ENCODE peak calls at places on chromosome 3, in six cellular contexts. S, I, P, Y, G and B are unnamed samples.

GRCh38 chr3:197224034-197224444 is 74.4 kb downstream of the DLG1 start:
- DNase-seq in S (no peak), I (peak; percentile 50), P (peak; percentile 81), Y (no peak), G (no peak), B (peak; percentile 5)

GRCh38 chr3:160434071-160434470 is 15.5 kb downstream of the TRIM59 start:
- DNase-seq in S (no peak), I (no peak), P (no peak), Y (no peak), G (no peak), B (no peak)

GRCh38 chr3:128367726-128368125 is 99.0 kb downstream of the DNAJB8 start:
- DNase-seq in S (no peak), I (no peak), P (no peak), Y (no peak), G (no peak), B (no peak)

GRCh38 chr3:19149388-19149787 is 1.1 kb downstream of the KCNH8 start:
- DNase-seq in S (no peak), I (peak; percentile 22), P (peak; percentile 28), Y (no peak), G (no peak), B (peak; percentile 3)

GRCh38 chr3:143643905-143644304 is 204.4 kb downstream of the SLC9A9 start:
- DNase-seq in S (no peak), I (no peak), P (no peak), Y (no peak), G (no peak), B (no peak)

GRCh38 chr3:49054344-49054862 is 25.2 kb upstream of the IMPDH2 start:
- DNase-seq in S (no peak), I (no peak), P (no peak), Y (no peak), G (no peak), B (no peak)

GRCh38 chr3:157608006-157608405 is 104.8 kb upstream of the VEPH1 start:
- DNase-seq in S (no peak), I (no peak), P (no peak), Y (no peak), G (no peak), B (no peak)

GRCh38 chr3:141707741-141708203 is 30.3 kb upstream of the RNF7 start:
- DNase-seq in S (no peak), I (no peak), P (peak; percentile 15), Y (no peak), G (no peak), B (no peak)

GRCh38 chr3:13475871-13476590 is 4.1 kb upstream of the HDAC11 start:
- DNase-seq in S (no peak), I (no peak), P (peak; percentile 67), Y (no peak), G (no peak), B (no peak)

GRCh38 chr3:123733805-123734526 is 149.1 kb upstream of the HACD2 start:
- DNase-seq in S (no peak), I (peak; percentile 23), P (peak; percentile 95), Y (no peak), G (no peak), B (no peak)

GRCh38 chr3:57006048-57006709 is 54.3 kb upstream of the SPATA12 start:
- DNase-seq in S (no peak), I (no peak), P (peak; percentile 26), Y (no peak), G (no peak), B (no peak)

GRCh38 chr3:161559177-161559998 is 62.8 kb downstream of the OTOL1 start:
- DNase-seq in S (no peak), I (peak; percentile 46), P (peak; percentile 75), Y (no peak), G (no peak), B (no peak)

GRCh38 chr3:188746291-188746783 is 425.4 kb upstream of the TPRG1 start:
- DNase-seq in S (no peak), I (peak; percentile 10), P (no peak), Y (no peak), G (no peak), B (no peak)

GRCh38 chr3:188749830-188750229 is 421.9 kb upstream of the TPRG1 start:
- DNase-seq in S (no peak), I (no peak), P (no peak), Y (no peak), G (no peak), B (no peak)

GRCh38 chr3:188750625-188751024 is 421.1 kb upstream of the TPRG1 start:
- DNase-seq in S (no peak), I (no peak), P (no peak), Y (no peak), G (no peak), B (no peak)

GRCh38 chr3:188747487-188747886 is 424.3 kb upstream of the TPRG1 start:
- DNase-seq in S (no peak), I (no peak), P (no peak), Y (no peak), G (no peak), B (no peak)

DNA sequence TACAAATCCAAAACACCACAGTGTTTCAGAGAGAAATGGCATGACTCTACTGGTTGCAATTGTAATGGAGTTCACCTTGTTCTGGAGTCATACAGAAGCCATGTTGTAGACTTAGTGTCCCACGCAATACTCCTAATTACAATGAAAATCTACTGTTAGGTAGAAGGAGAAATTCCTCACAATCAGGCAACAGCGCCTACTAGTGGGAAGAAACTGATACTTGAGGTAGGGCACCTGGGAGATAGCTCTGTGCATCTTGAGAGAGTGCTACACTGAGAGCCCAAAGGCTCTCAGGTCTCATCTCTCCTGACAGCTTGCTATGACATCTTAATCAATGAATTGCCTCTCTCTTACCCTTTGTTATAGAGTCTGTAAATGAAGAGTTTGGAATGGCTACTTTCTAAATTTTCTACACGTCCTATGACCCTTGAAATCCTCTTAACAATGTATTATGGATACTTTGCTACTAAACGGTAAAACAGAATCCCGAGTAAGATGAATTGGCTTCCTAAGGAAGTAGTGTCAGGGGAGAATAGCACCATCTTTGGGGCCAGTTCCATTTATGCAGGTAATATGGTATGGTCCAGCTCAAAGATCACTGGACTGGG is 422.7 kb upstream of the TPRG1 start:
- DNase-seq in S (no peak), I (peak; percentile 18), P (peak; percentile 74), Y (no peak), G (no peak), B (peak; percentile 35)
- H3K4me1 ChIP-seq in S (no peaks in the 10 kb centered on the region), I (peaks cover 16% of the 10 kb centered on the region), P (no peaks in the 10 kb centered on the region), Y (peaks cover 5% of the 10 kb centered on the region), G (peaks cover 3% of the 10 kb centered on the region), B (no peaks in the 10 kb centered on the region)

GRCh38 chr3:139585820-139586219 is 46.3 kb upstream of the RBP1 start:
- DNase-seq in S (no peak), I (no peak), P (no peak), Y (no peak), G (peak; percentile 30), B (no peak)

GRCh38 chr3:139586420-139587017 is 47.0 kb upstream of the RBP1 start:
- DNase-seq in S (no peak), I (no peak), P (no peak), Y (no peak), G (no peak), B (no peak)

DNA sequence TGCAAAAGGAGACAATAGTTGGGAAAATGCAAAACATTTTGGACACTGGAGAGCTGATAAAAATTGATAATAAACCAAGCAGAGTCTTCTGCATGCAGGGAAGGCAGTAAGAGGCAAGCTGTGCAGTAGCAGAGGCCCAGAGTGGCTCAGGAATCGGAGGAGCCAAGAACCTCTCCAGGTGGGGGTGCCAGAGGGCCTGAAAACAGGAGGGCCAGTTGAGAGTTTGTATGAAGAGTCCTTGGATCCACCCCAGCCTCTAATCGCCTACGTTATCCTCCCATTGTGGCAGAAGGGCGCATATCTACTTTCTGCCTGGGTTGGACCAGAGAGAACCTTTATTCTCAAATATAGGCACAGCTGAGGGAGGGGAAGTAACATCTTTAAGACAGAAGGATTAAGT is 48.9 kb upstream of the RBP1 start:
- DNase-seq in S (no peak), I (no peak), P (peak; percentile 31), Y (no peak), G (no peak), B (no peak)
- H3K27ac ChIP-seq in S (no peak overlapping the region), I (no peak overlapping the region), P (no peak overlapping the region), Y (no peak overlapping the region), G (no peak overlapping the region), B (no peak overlapping the region)

DNA sequence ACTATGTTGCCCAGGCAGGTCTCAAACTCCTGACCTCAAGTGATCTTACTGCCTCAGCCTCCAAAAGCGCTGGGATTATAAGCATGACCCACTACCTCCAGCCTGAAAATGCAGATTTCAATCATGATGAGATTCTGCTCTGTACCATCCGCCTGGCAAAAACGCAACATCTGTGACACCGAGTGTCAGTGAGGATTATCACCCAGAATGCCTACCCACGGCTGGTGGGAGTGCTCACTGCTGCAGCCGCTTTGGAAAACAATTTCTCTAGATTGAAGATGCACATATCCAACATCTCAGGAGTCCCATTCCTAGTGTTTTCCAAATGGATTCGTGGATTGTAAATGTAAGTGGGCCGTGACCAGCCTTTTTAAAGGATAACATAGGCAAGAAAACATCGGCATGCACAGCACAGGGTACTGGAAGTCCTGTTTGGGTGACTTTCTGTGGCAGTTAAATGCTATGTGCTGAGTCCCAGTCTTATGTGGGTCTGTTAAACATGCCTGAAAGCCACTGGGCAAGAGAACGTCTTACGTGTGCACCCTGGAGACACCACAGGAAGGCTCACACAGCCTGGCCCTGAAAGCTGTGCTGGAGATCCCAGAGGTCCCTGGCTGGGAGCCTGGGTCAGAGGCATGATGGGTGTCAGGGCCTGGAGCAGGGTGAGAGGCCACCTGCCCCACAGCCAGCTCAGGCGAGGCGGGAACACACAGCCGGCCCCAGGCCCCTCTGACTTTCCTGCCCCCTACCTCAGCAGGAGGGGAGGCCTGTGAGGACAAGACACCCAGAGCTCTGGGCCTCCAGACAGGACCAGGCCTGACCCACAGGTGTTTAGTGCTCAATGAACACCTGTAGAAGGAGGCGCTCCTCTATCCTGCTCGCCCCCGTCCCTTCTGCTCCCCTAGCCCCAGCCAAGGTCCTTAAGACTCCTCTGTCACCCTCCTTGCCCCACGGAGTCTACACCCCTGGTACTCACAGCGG is 918 bp downstream of the PRSS50 start:
- DNase-seq in S (no peak), I (no peak), P (no peak), Y (no peak), G (peak; percentile 41), B (no peak)
- H3K4me1 ChIP-seq in S (no peaks in the 10 kb centered on the region), I (no peaks in the 10 kb centered on the region), P (no peaks in the 10 kb centered on the region), Y (peaks cover 16% of the 10 kb centered on the region), G (no peaks in the 10 kb centered on the region), B (no peaks in the 10 kb centered on the region)

GRCh38 chr3:37923576-37923926 is 61.9 kb downstream of the CTDSPL start:
- DNase-seq in S (no peak), I (no peak), P (no peak), Y (no peak), G (no peak), B (no peak)
- H3K27ac ChIP-seq in S (no peak overlapping the region), I (no peak overlapping the region), P (no peak overlapping the region), Y (no peak overlapping the region), G (no peak overlapping the region), B (no peak overlapping the region)

GRCh38 chr3:71056327-71056726 is 527.2 kb downstream of the FOXP1 start:
- DNase-seq in S (no peak), I (no peak), P (peak; percentile 81), Y (no peak), G (no peak), B (no peak)
- H3K4me1 ChIP-seq in S (no peaks in the 10 kb centered on the region), I (peaks cover 65% of the 10 kb centered on the region), P (peaks cover 84% of the 10 kb centered on the region), Y (peaks cover 100% of the 10 kb centered on the region), G (peaks cover 10% of the 10 kb centered on the region), B (peaks cover 92% of the 10 kb centered on the region)